ENCODE peak calls at places on chromosomes 2 and 18, in six cellular contexts. F is pancreas; L is MM.1S; U is AG04450; Q is CD4-positive, alpha-beta T cell; W is astrocyte of the spinal cord. T is an unnamed sample.
A peak's percentile ranks its signal among the peaks of the same experiment; 100 is the strongest.

GRCh38 chr18:6920099-6920955 is 190.8 kb downstream of the ARHGAP28 start:
- DNase-seq in F (peak; percentile 59), L (peak; percentile 36), U (peak; percentile 27), Q (no peak), W (peak; percentile 69), T (peak; percentile 62)

GRCh38 chr2:56540467-56540866 is 356.7 kb downstream of the CCDC85A start:
- DNase-seq in F (no peak), L (no peak), U (no peak), Q (no peak), W (no peak), T (no peak)

GRCh38 chr18:63730788-63731187 is 28.0 kb downstream of the SERPINB11 start:
- DNase-seq in F (no peak), L (no peak), U (no peak), Q (no peak), W (no peak), T (no peak)

GRCh38 chr2:120225549-120226065 is 2.4 kb upstream of the TMEM185B start:
- DNase-seq in F (no peak), L (no peak), U (no peak), Q (no peak), W (no peak), T (no peak)

GRCh38 chr2:60324536-60324935 is 228.9 kb downstream of the BCL11A start:
- DNase-seq in F (no peak), L (no peak), U (no peak), Q (no peak), W (no peak), T (no peak)

GRCh38 chr2:72236445-72237067 is 88.9 kb upstream of the CYP26B1 start:
- DNase-seq in F (no peak), L (no peak), U (peak; percentile 13), Q (no peak), W (peak; percentile 77), T (no peak)

GRCh38 chr2:37020212-37020886 is 54.0 kb upstream of the STRN start:
- DNase-seq in F (peak; percentile 56), L (no peak), U (peak; percentile 73), Q (no peak), W (peak; percentile 74), T (peak; percentile 31)

GRCh38 chr18:10965104-10965503 is 184.3 kb downstream of the PIEZO2 start:
- DNase-seq in F (no peak), L (no peak), U (no peak), Q (no peak), W (no peak), T (no peak)

GRCh38 chr18:28176674-28176932 is 327 bp downstream of the CDH2 start:
- DNase-seq in F (no peak), L (peak; percentile 23), U (no peak), Q (no peak), W (no peak), T (peak; percentile 53)

GRCh38 chr2:15840173-15840572 is 100.2 kb upstream of the MYCN start:
- DNase-seq in F (no peak), L (no peak), U (no peak), Q (no peak), W (no peak), T (no peak)

GRCh38 chr18:76765649-76766048 is 56.7 kb upstream of the ZNF236 start:
- DNase-seq in F (no peak), L (no peak), U (no peak), Q (no peak), W (peak; percentile 29), T (no peak)

GRCh38 chr2:35251156-35251555 is 1104.4 kb upstream of the CRIM1 start:
- DNase-seq in F (no peak), L (no peak), U (no peak), Q (no peak), W (no peak), T (no peak)

GRCh38 chr18:75199327-75199726 is 9.6 kb downstream of the PTGR3 start:
- DNase-seq in F (no peak), L (no peak), U (no peak), Q (no peak), W (peak; percentile 23), T (no peak)

GRCh38 chr2:40896358-40896757 is 444.5 kb upstream of the SLC8A1 start:
- DNase-seq in F (no peak), L (no peak), U (no peak), Q (no peak), W (no peak), T (no peak)

GRCh38 chr18:46402396-46402795 is 254.6 kb downstream of the LOXHD1 start:
- DNase-seq in F (no peak), L (no peak), U (no peak), Q (no peak), W (peak; percentile 27), T (no peak)

GRCh38 chr2:119324748-119325270 is 41.8 kb downstream of the C2orf76 start:
- DNase-seq in F (peak; percentile 37), L (no peak), U (no peak), Q (no peak), W (no peak), T (no peak)

GRCh38 chr2:51032748-51033355 is 920 bp upstream of the NRXN1 start:
- DNase-seq in F (no peak), L (no peak), U (no peak), Q (no peak), W (no peak), T (no peak)

GRCh38 chr2:238227587-238228032 is 12.2 kb downstream of the HES6 start:
- DNase-seq in F (no peak), L (no peak), U (no peak), Q (no peak), W (no peak), T (no peak)

GRCh38 chr2:88903744-88904353 is 212.4 kb downstream of the RPIA start:
- DNase-seq in F (no peak), L (peak; percentile 63), U (no peak), Q (no peak), W (peak; percentile 2), T (no peak)
- TF ChIP-seq CTCF in F (peak; percentile 55), L (peak; percentile 94), U (peak; percentile 76), Q (peak; percentile 48), W (peak; percentile 71), T (peak; percentile 49)

GRCh38 chr18:3492721-3493120 is 42.7 kb downstream of the TGIF1 start:
- DNase-seq in F (no peak), L (no peak), U (no peak), Q (no peak), W (no peak), T (no peak)

GRCh38 chr18:3492166-3492565 is 42.2 kb downstream of the TGIF1 start:
- DNase-seq in F (no peak), L (no peak), U (no peak), Q (no peak), W (no peak), T (no peak)

GRCh38 chr18:3485153-3486149 is 35.5 kb downstream of the TGIF1 start:
- DNase-seq in F (no peak), L (no peak), U (no peak), Q (no peak), W (no peak), T (no peak)

GRCh38 chr18:3486514-3486913 is 36.5 kb downstream of the TGIF1 start:
- DNase-seq in F (no peak), L (no peak), U (no peak), Q (no peak), W (no peak), T (no peak)

GRCh38 chr18:3489462-3489861 is 39.5 kb downstream of the TGIF1 start:
- DNase-seq in F (no peak), L (no peak), U (no peak), Q (no peak), W (no peak), T (no peak)
- TF ChIP-seq CTCF in F (no peak), L (no peak), U (no peak), Q (no peak), W (no peak), T (no peak)

DNA sequence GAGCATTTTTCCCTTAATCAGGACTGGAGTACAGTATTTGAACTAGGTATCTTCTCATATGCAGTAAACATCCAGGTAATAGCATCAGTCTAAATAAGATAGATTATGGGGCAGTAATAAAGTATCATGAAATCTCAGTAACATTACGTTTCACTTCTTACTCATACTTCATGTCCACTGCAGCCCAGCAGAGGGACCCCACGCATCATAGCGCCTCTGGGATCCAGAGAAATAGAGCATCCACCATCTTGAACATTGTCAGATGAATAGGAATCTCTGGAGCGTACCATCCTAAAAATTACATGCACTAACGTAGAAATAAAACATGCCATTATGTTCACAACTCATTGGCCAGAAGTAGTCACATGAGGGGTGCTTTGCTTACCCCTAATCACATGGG is 499.0 kb downstream of the CPS1 start:
- DNase-seq in F (no peak), L (no peak), U (no peak), Q (no peak), W (no peak), T (no peak)
- TF ChIP-seq CTCF in F (no peak), L (peak; percentile 9), U (no peak), Q (no peak), W (peak; percentile 24), T (no peak)

DNA sequence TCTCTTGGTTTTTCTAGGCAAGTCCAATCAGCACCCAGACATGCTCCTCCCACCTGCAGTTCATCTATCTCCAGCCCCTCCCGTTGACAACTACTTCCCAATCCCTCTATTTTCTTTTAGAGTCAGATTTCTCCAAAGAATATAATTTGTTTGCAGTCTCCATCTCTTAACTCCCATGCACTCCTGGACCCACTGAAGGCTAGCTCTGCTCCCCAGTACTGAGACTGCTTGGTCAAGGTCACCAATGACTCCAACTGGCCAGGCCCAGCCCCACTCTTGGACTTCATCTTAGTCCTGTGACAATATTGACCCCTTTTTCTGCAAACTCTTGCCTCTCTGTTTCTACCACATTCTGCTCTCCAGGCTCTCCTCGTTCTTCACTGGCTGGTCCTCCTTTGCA is 62.0 kb downstream of the BCL2L11 start:
- DNase-seq in F (no peak), L (no peak), U (no peak), Q (no peak), W (no peak), T (no peak)
- TF ChIP-seq CTCF in F (no peak), L (no peak), U (no peak), Q (no peak), W (no peak), T (no peak)